ENCODE peak calls at places on chromosomes 5 and 9, in four cellular contexts. L is upper lobe of left lung, J is breast epithelium, R is Panc1. Y is an unnamed sample. For H3K4me1, the result is how much of the 10 kb centered on the place peaks cover.

GRCh38 chr9:89122944-89123343 is 55.7 kb downstream of the SHC3 start:
- DNase-seq in L (no peak), J (no peak), R (no peak), Y (no peak)

GRCh38 chr5:114055810-114056476 is 305.9 kb upstream of the KCNN2 start:
- DNase-seq in L (peak), J (no peak), R (no peak), Y (peak)

GRCh38 chr9:29214702-29215248 is 1641.5 kb upstream of the C9orf72 start:
- DNase-seq in L (peak), J (no peak), R (no peak), Y (no peak)

GRCh38 chr5:87151547-87151946 is 116.1 kb upstream of the RASA1 start:
- DNase-seq in L (no peak), J (no peak), R (peak), Y (peak)

GRCh38 chr9:116471093-116471906 is 215.8 kb upstream of the TRIM32 start:
- DNase-seq in L (no peak), J (no peak), R (no peak), Y (peak)

GRCh38 chr5:43305948-43306563 is 7.2 kb downstream of the HMGCS1 start:
- DNase-seq in L (no peak), J (no peak), R (peak), Y (peak)

GRCh38 chr5:78705826-78706225 is 57.3 kb upstream of the LHFPL2 start:
- DNase-seq in L (no peak), J (no peak), R (no peak), Y (no peak)

GRCh38 chr5:35776757-35777156 is 79.9 kb upstream of the IL7R start:
- DNase-seq in L (no peak), J (no peak), R (no peak), Y (no peak)

GRCh38 chr5:179805529-179806249 is 977 bp downstream of the MGAT4B start:
- DNase-seq in L (peak), J (no peak), R (no peak), Y (peak)

GRCh38 chr9:111037744-111038335 is 430 bp downstream of the LPAR1 start:
- DNase-seq in L (peak), J (peak), R (no peak), Y (peak)

GRCh38 chr9:111034146-111034545 is 4.1 kb downstream of the LPAR1 start:
- DNase-seq in L (no peak), J (no peak), R (no peak), Y (no peak)

GRCh38 chr9:111034573-111035539 is 3.4 kb downstream of the LPAR1 start:
- DNase-seq in L (no peak), J (no peak), R (no peak), Y (peak)

GRCh38 chr9:111036946-111037743 is 1.1 kb downstream of the LPAR1 start:
- DNase-seq in L (no peak), J (no peak), R (no peak), Y (peak)

DNA sequence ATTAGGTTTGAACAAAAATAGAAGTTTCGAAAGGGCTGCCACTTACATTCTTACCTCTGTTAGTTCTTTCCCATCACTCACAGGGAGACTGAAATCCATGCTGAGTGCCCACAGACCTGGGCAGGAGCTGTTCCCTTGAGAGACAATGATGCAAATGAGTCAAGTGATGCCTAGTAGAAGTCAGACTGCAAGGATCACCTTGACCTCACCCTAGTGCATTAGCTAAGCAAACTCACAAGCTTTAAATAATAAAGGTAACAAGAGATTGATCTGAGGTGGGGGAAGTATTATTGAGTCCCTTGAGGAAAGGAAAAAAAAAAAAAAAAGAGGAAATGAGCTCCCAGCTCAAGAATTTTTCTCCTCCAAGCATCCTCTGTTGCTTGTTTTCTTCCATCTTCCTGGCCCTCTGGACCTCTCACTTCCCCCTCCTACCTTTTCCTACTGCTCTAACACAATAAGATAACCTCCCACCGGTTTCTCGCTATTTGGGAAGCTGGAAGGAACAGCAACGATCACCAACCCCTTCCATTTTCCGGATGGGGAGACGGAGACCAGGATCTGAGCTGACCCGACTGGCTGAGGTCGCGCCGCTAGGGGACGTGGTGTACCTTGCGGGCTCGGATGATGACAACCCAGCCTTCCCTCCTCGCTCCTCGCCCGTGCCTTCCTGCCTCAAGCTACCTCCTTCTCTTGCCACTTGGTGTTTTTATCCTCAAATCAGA is 2.0 kb downstream of the LPAR1 start:
- DNase-seq in L (peak), J (peak), R (no peak), Y (no peak)
- TF ChIP-seq CTCF in L (peak), J (peak), R (peak), Y (peak)

GRCh38 chr9:121289554-121290370 is 21.8 kb downstream of the GSN start:
- DNase-seq in L (no peak), J (no peak), R (no peak), Y (peak)
- H3K4me1 ChIP-seq in L (half or more), J (half or more), R (half or more), Y (under half)

GRCh38 chr5:145903113-145903512 is 30.3 kb upstream of the GRXCR2 start:
- DNase-seq in L (no peak), J (no peak), R (no peak), Y (no peak)
- TF ChIP-seq CTCF in L (no peak), J (no peak), R (peak), Y (peak)

GRCh38 chr5:60517850-60518249 is 182.1 kb downstream of the DEPDC1B start:
- DNase-seq in L (peak), J (no peak), R (no peak), Y (no peak)

GRCh38 chr5:60520451-60521210 is 179.3 kb downstream of the DEPDC1B start:
- DNase-seq in L (no peak), J (no peak), R (no peak), Y (no peak)

GRCh38 chr5:60522299-60522915 is 177.6 kb downstream of the DEPDC1B start:
- DNase-seq in L (no peak), J (no peak), R (no peak), Y (peak)

GRCh38 chr5:60519372-60519771 is 180.6 kb downstream of the DEPDC1B start:
- DNase-seq in L (no peak), J (no peak), R (no peak), Y (no peak)

DNA sequence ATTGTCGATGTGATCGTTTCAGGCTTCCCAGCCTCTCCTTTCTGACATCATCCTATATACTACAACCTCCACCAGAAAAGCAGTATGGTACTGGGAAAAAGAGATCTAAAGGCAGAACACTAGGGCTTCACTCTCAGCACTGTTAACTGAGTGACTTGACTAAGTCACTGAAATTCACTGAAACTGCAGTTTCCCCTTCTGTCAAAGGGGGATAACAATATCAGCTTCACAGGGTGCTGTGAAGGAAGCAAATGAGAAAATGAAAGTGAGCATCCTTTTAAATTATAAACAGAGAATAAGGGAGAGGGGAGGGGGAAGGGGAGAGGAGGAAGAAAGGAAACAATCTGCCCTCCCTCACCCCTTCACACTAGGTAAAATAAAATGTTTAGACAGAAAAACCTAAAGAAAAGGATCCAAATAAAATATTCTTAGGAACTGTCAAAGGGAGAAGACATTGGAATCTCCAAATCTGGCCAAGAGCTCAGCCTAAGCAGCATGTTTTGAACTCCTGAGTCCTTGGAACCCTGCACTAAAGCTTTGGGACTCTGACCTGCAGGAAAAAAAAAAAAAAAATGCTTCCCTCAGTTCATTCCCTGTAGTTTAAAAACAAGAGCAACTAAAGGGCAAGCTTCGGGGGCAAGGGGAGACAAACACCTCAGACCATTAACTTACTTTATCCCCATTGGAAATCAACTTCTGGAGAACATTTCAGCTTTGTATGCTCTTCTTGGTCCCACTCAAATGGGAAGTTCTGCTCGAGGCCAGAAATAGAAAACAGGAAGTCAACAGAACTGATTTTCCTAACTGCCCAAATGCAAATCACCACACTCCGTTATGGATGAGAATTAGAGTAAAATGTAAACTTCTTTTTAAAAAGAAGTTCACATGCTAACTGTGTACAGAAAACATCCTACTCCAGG is 178.3 kb downstream of the DEPDC1B start:
- DNase-seq in L (no peak), J (no peak), R (no peak), Y (no peak)
- H3K4me1 ChIP-seq in L (under half), J (under half), R (under half), Y (under half)

GRCh38 chr5:65588694-65589093 is 25.6 kb downstream of the PPWD1 start:
- DNase-seq in L (no peak), J (no peak), R (no peak), Y (no peak)
- TF ChIP-seq CTCF in L (no peak), J (no peak), R (peak), Y (no peak)

DNA sequence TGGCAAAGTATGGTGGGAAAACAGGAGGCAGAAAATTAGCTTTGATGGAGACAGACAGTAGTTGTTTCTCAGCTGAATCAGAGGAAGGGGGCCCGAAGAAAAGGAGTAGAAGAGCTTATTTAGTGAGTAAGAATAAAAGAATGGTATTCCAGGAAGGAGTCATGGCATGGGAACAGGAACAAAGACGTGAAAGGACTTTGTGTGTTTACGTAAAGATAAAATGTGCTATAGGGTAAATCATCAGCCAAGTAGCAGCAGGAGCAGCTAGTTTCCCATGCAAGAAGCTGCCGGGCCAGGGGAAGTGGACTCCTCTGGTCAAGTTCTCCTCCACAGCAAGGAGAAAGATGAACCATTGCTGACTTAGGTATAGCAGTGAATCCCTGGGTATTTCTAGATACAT is 454.5 kb downstream of the HINT1 start:
- DNase-seq in L (no peak), J (no peak), R (no peak), Y (no peak)
- H3K4me1 ChIP-seq in L (under half), J (under half), R (under half), Y (under half)

GRCh38 chr5:169148066-169148740 is 152.7 kb downstream of the SLIT3 start:
- DNase-seq in L (no peak), J (no peak), R (no peak), Y (no peak)

GRCh38 chr5:169147542-169147941 is 153.4 kb downstream of the SLIT3 start:
- DNase-seq in L (no peak), J (no peak), R (no peak), Y (no peak)

GRCh38 chr5:169139381-169140125 is 161.4 kb downstream of the SLIT3 start:
- DNase-seq in L (peak), J (peak), R (no peak), Y (peak)

GRCh38 chr5:169146158-169146557 is 154.8 kb downstream of the SLIT3 start:
- DNase-seq in L (no peak), J (no peak), R (no peak), Y (peak)

DNA sequence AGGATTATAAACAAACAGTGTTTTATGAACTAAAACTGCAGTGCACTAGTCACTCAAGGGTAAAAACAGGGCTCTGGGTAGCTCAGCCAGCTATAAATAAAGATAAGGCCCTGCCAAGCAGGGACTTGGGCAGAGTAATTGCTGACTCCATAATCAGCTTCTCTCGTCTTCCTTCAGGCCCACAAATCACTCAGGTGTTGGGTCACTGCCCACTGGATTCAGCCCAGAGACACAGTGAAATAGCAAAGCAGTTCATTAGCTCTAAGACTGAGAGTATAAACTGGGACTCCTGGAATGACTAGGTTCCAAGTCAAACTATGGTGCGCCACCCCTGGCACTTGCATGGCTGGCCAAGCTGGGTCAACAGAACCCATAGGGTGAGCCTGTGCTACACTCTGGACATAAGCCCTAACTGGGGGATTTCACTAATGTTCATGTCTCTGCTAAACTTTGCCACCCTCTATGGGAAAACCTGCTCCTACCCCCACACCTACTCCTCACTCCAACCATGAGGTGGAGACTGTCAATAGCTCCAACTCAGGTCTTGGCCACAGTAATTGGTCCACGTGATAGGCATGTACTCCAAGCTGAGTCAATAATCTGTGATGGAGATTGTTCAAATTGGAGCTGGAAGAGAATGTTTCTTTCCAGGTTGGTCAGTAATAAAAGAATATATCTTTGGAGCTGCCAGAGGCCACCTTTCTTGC is 158.5 kb downstream of the SLIT3 start:
- DNase-seq in L (no peak), J (no peak), R (no peak), Y (peak)
- TF ChIP-seq CTCF in L (no peak), J (no peak), R (no peak), Y (no peak)

GRCh38 chr5:140603739-140604138 is 29.2 kb downstream of the CD14 start:
- DNase-seq in L (no peak), J (no peak), R (no peak), Y (no peak)

GRCh38 chr5:140608730-140609520 is 24.1 kb downstream of the CD14 start:
- DNase-seq in L (no peak), J (no peak), R (no peak), Y (peak)

GRCh38 chr5:140611020-140611521 is 21.9 kb downstream of the CD14 start:
- DNase-seq in L (no peak), J (no peak), R (no peak), Y (peak)

GRCh38 chr5:140605879-140606278 is 27.1 kb downstream of the CD14 start:
- DNase-seq in L (no peak), J (no peak), R (no peak), Y (no peak)

GRCh38 chr5:140607031-140607430 is 25.9 kb downstream of the CD14 start:
- DNase-seq in L (no peak), J (no peak), R (no peak), Y (no peak)
- H3K4me1 ChIP-seq in L (under half), J (under half), R (under half), Y (under half)

GRCh38 chr5:139667730-139668063 is 19.5 kb downstream of the CXXC5 start:
- DNase-seq in L (no peak), J (no peak), R (no peak), Y (peak)
- TF ChIP-seq CTCF in L (no peak), J (no peak), R (no peak), Y (no peak)